ENCODE peak calls at places on chromosomes 6 and 20, in five cellular contexts. A is tibial nerve, U is fibroblast of gingiva, D is HFF-Myc, N is mucosa of gallbladder. I is an unnamed sample.

GRCh38 chr20:41534170-41534569 is 84.0 kb downstream of the CHD6 start:
- DNase-seq in A (no peak), U (no peak), D (no peak), N (no peak), I (no peak)

GRCh38 chr20:37946946-37947345 is 44.0 kb downstream of the VSTM2L start:
- DNase-seq in D (no peak), A (no peak), N (no peak), U (no peak), I (peak; percentile 32)

GRCh38 chr6:156190270-156190669 is 586.9 kb upstream of the ARID1B start:
- DNase-seq in D (no peak), A (no peak), U (no peak), N (no peak), I (no peak)

GRCh38 chr20:59772373-59772705 is 161.1 kb downstream of the SYCP2 start:
- DNase-seq in D (no peak), U (no peak), N (no peak), A (no peak), I (no peak)

GRCh38 chr6:164097557-164098398 is 683.3 kb downstream of the QKI start:
- DNase-seq in N (no peak), D (no peak), U (no peak), A (no peak), I (no peak)

GRCh38 chr6:13407709-13408695 is 79.4 kb downstream of the GFOD1 start:
- DNase-seq in D (no peak), N (peak; percentile 85), U (peak; percentile 89), A (peak; percentile 27), I (no peak)

GRCh38 chr6:17446713-17447112 is 53.3 kb downstream of the CAP2 start:
- DNase-seq in A (no peak), N (no peak), U (no peak), D (no peak), I (no peak)

GRCh38 chr6:152301021-152301805 is 335.9 kb downstream of the SYNE1 start:
- DNase-seq in D (no peak), U (peak; percentile 65), A (peak; percentile 35), N (peak; percentile 55), I (no peak)

I was measured in lower leg skin.